ENCODE peak calls at places on chromosomes 3 and 15, in six cellular contexts. P is A549, W is K562, D is HepG2, K is GM12878, I is H1. L is an unnamed sample.

GRCh38 chr3:195897081-195897852 is 11.1 kb downstream of the TNK2 start:
- DNase-seq in P (peak; percentile 30), W (peak; percentile 58), D (no peak), K (no peak), I (no peak), L (peak; percentile 83)

GRCh38 chr3:67614195-67614594 is 40.2 kb downstream of the SUCLG2 start:
- DNase-seq in P (no peak), W (no peak), D (no peak), K (no peak), I (no peak), L (no peak)

GRCh38 chr15:37900286-37901221 is 33.9 kb upstream of the TMCO5A start:
- DNase-seq in P (peak; percentile 35), W (no peak), D (no peak), K (no peak), I (no peak), L (no peak)

GRCh38 chr3:124336067-124336656 is 344.2 kb upstream of the ROPN1 start:
- DNase-seq in P (no peak), W (no peak), D (no peak), K (no peak), I (no peak), L (no peak)

GRCh38 chr3:171135536-171135935 is 109.0 kb upstream of the SLC2A2 start:
- DNase-seq in P (no peak), W (no peak), D (no peak), K (no peak), I (no peak), L (no peak)

GRCh38 chr3:42063886-42064285 is 27.3 kb upstream of the TRAK1 start:
- DNase-seq in P (peak; percentile 45), W (no peak), D (no peak), K (no peak), I (no peak), L (peak; percentile 51)

GRCh38 chr3:59559721-59560514 is 510.1 kb upstream of the CFAP20DC start:
- DNase-seq in P (peak; percentile 62), W (no peak), D (no peak), K (no peak), I (no peak), L (no peak)

GRCh38 chr15:40312370-40313158 is 4.8 kb upstream of the PLCB2 start:
- DNase-seq in P (no peak), W (no peak), D (no peak), K (no peak), I (no peak), L (no peak)

GRCh38 chr3:114499986-114500385 is 206.2 kb downstream of the TIGIT start:
- DNase-seq in P (no peak), W (no peak), D (no peak), K (peak; percentile 31), I (no peak), L (no peak)

GRCh38 chr15:78810003-78810376 is 1.3 kb downstream of the ADAMTS7 start:
- DNase-seq in P (no peak), W (no peak), D (no peak), K (no peak), I (no peak), L (no peak)

GRCh38 chr3:184953396-184953795 is 141.4 kb downstream of the VPS8 start:
- DNase-seq in P (no peak), W (peak; percentile 66), D (no peak), K (no peak), I (no peak), L (peak; percentile 32)

GRCh38 chr3:71062920-71063767 is 520.4 kb downstream of the FOXP1 start:
- DNase-seq in P (no peak), W (peak; percentile 40), D (no peak), K (no peak), I (no peak), L (peak; percentile 9)

GRCh38 chr3:71658131-71658530 is 67.1 kb downstream of the EIF4E3 start:
- DNase-seq in P (peak; percentile 28), W (no peak), D (no peak), K (no peak), I (no peak), L (no peak)

GRCh38 chr3:150237490-150237889 is 170.6 kb upstream of the TSC22D2 start:
- DNase-seq in P (peak; percentile 10), W (no peak), D (no peak), K (no peak), I (no peak), L (no peak)

GRCh38 chr15:72599855-72600464 is 54.5 kb upstream of the GOLGA6B start:
- DNase-seq in P (peak; percentile 69), W (peak; percentile 68), D (peak; percentile 37), K (no peak), I (no peak), L (peak; percentile 55)

GRCh38 chr3:2354702-2355101 is 256.0 kb downstream of the CNTN4 start:
- DNase-seq in P (peak; percentile 1), W (no peak), D (no peak), K (no peak), I (no peak), L (peak; percentile 60)

GRCh38 chr3:9385209-9385936 is 12.0 kb upstream of the SETD5 start:
- DNase-seq in P (no peak), W (no peak), D (no peak), K (no peak), I (no peak), L (no peak)

GRCh38 chr3:117117188-117117936 is 407.8 kb downstream of the TUSC7 start:
- DNase-seq in P (no peak), W (no peak), D (no peak), K (no peak), I (no peak), L (no peak)

GRCh38 chr3:185976977-185977678 is 39.3 kb upstream of the TRA2B start:
- DNase-seq in P (peak; percentile 71), W (peak; percentile 83), D (peak; percentile 46), K (peak; percentile 42), I (peak; percentile 41), L (peak; percentile 70)

GRCh38 chr3:35389907-35390306 is 249.4 kb upstream of the ARPP21 start:
- DNase-seq in P (no peak), W (no peak), D (no peak), K (no peak), I (no peak), L (no peak)
- TF ChIP-seq CHD2 in P (no peak), W (no peak), D (no peak), K (no peak), I (no peak), L (no peak)

DNA sequence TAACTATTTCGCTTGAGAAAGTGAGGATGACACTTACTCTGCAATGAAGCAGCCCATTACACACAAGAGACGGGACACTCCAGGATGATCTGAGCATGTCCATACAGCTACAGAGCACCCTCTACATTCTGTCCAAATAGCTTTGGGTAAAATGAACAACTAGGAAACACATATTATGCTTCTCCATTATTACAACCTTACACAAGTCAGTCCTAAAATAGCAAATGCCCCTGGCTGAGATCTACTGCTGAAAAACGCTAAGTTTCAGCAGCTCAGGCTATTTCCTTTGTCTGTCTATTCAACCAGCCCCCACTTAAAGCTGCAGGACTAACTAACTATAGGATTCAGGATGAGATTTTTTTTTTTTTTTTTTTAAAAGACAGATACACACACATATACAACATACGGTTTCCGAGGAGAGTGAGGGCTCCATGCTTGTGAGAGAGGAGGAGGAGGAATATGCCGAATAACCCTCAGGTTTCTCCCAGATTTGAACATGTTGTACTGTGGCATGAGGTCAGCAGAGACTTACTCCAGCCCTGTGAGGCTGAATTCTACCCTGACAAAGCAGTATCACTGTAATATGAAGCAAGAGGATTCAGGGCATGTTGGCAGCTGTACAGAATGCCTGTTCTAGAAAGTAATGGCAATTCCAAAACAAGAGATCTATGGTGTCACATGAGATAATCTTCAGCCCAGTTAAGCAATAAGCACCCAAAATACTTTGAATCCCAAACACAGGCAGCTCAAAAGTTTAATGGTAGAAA is 117.3 kb upstream of the PLXND1 start:
- DNase-seq in P (peak; percentile 69), W (no peak), D (no peak), K (no peak), I (no peak), L (no peak)
- TF ChIP-seq CHD2 in P (no peak), W (no peak), D (no peak), K (no peak), I (no peak), L (no peak)

DNA sequence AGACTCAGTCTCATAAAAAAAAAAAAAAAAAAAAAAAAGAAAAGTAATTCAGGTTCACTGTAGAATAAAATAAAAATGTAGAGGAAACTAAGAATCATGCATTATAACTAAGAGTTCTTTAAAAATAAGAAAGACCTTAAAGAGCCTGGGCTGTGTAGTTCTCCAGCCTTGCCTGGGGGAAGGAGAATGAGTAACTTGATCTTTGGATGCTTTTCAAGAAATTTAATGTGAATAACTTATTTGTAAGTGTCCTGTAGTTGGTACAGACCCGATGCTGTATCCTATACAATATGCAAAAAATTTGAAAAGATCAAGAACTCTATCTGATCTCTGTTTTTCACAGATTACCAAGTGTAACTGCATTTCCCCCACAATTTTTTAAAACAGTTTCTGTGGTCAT is 195.4 kb downstream of the THRB start:
- DNase-seq in P (no peak), W (no peak), D (no peak), K (no peak), I (no peak), L (no peak)
- TF ChIP-seq CHD2 in P (no peak), W (no peak), D (no peak), K (no peak), I (no peak), L (no peak)

GRCh38 chr3:112390783-112391641 is 58.1 kb downstream of the CD200 start:
- DNase-seq in P (no peak), W (no peak), D (no peak), K (no peak), I (peak; percentile 38), L (no peak)
- TF ChIP-seq CHD2 in P (no peak), W (no peak), D (no peak), K (no peak), I (no peak), L (no peak)

DNA sequence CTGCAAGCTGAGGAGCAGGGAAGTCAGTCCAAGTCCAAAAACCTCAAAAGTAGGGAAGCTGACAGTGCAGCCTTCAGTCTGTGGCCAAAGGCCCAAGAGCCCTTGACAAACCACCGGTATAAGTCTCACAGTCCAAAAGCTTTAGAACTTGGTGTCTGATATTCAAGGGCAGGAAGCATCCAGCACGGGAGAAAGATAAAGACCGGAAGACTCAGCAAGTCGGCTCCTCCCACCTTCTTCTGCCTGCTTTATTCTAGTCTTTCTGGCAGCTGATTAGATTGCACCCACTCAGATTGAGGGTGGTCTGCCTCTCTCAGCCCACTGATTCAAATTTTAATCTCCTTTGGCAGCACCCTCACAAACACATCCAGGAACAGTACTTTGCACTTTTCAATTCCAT is 43.5 kb downstream of the CD200 start:
- DNase-seq in P (no peak), W (no peak), D (no peak), K (no peak), I (no peak), L (no peak)
- TF ChIP-seq CHD2 in P (no peak), W (no peak), D (no peak), K (no peak), I (no peak), L (no peak)

DNA sequence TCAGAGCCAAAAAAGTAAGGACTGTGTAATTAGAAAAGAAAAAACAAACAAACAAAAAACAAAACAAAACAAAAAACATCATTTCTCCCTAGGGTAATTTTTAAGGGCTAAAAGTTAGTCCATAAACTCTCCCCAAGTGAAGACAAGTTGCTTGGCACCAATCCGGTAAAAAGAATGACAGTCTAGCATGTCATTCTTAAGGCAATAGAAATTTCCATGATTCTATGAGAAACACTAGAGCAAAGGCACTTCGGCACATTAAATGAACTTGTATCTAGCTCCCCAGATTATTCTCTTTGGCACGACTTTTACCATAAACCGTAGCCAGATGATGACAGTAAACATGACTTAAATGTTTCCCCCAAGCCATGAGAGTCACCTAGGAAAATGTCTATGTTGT is 10.1 kb downstream of the COL8A1 start:
- DNase-seq in P (no peak), W (no peak), D (no peak), K (no peak), I (no peak), L (no peak)
- TF ChIP-seq CHD2 in P (no peak), W (no peak), D (no peak), K (no peak), I (no peak), L (no peak)